ENCODE peak calls at places on chromosomes 16 and 17, in seven cellular contexts. One of them, this sample, is unnamed.

GRCh38 chr16:89473136-89473712 is 17.1 kb downstream of the ANKRD11 start:
- DNase-seq in HCT116: no peak
- DNase-seq in HepG2: no peak
- DNase-seq in H1: no peak
- DNase-seq in K562: no peak
- DNase-seq in SK-N-SH: no peak
- DNase-seq in GM12878: no peak
- DNase-seq in this sample: no peak

GRCh38 chr17:61325382-61326073 is 74.1 kb upstream of the TBX2 start:
- DNase-seq in HCT116: no peak
- DNase-seq in HepG2: no peak
- DNase-seq in H1: no peak
- DNase-seq in K562: no peak
- DNase-seq in SK-N-SH: peak
- DNase-seq in GM12878: no peak
- DNase-seq in this sample: no peak

GRCh38 chr17:43314582-43314981 is 80.8 kb upstream of the RNU2-1 start:
- DNase-seq in K562: no peak
- DNase-seq in HepG2: no peak
- DNase-seq in H1: no peak
- DNase-seq in GM12878: no peak
- DNase-seq in SK-N-SH: no peak
- DNase-seq in HCT116: no peak
- DNase-seq in this sample: no peak

GRCh38 chr17:76385892-76386786 is 1.7 kb downstream of the SPHK1 start:
- DNase-seq in GM12878: no peak
- DNase-seq in H1: no peak
- DNase-seq in HCT116: peak
- DNase-seq in K562: peak
- DNase-seq in HepG2: peak
- DNase-seq in SK-N-SH: peak
- DNase-seq in this sample: peak

GRCh38 chr17:74430706-74431567 is 951 bp upstream of the GPRC5C start:
- DNase-seq in HCT116: peak
- DNase-seq in K562: peak
- DNase-seq in H1: no peak
- DNase-seq in GM12878: peak
- DNase-seq in SK-N-SH: peak
- DNase-seq in HepG2: peak
- DNase-seq in this sample: peak

GRCh38 chr17:77417575-77417974 is 276.8 kb downstream of the SEC14L1 start:
- DNase-seq in SK-N-SH: no peak
- DNase-seq in K562: no peak
- DNase-seq in HepG2: peak
- DNase-seq in GM12878: no peak
- DNase-seq in HCT116: no peak
- DNase-seq in H1: no peak
- DNase-seq in this sample: no peak

GRCh38 chr17:77607606-77608005 is 350.9 kb upstream of the TNRC6C start:
- DNase-seq in K562: no peak
- DNase-seq in HCT116: no peak
- DNase-seq in H1: no peak
- DNase-seq in SK-N-SH: peak
- DNase-seq in GM12878: no peak
- DNase-seq in HepG2: no peak
- DNase-seq in this sample: no peak

GRCh38 chr16:5073279-5073629 is 1.6 kb downstream of the ALG1 start:
- DNase-seq in HepG2: no peak
- DNase-seq in SK-N-SH: no peak
- DNase-seq in H1: no peak
- DNase-seq in HCT116: no peak
- DNase-seq in K562: no peak
- DNase-seq in GM12878: no peak
- DNase-seq in this sample: no peak

GRCh38 chr16:3670711-3671110 is 16.2 kb downstream of the DNASE1 start:
- DNase-seq in SK-N-SH: no peak
- DNase-seq in K562: no peak
- DNase-seq in HCT116: no peak
- DNase-seq in GM12878: no peak
- DNase-seq in H1: no peak
- DNase-seq in HepG2: no peak
- DNase-seq in this sample: no peak

GRCh38 chr17:50884354-50885311 is 18.5 kb upstream of the TOB1 start:
- DNase-seq in HCT116: no peak
- DNase-seq in HepG2: peak
- DNase-seq in GM12878: no peak
- DNase-seq in H1: no peak
- DNase-seq in SK-N-SH: no peak
- DNase-seq in K562: peak
- DNase-seq in this sample: no peak

GRCh38 chr17:81435636-81436293 is 40.5 kb downstream of the BAHCC1 start:
- DNase-seq in K562: no peak
- DNase-seq in HCT116: no peak
- DNase-seq in GM12878: no peak
- DNase-seq in H1: no peak
- DNase-seq in SK-N-SH: no peak
- DNase-seq in HepG2: no peak
- DNase-seq in this sample: no peak

GRCh38 chr17:73293031-73293430 is 18.8 kb downstream of the CDC42EP4 start:
- DNase-seq in HepG2: no peak
- DNase-seq in SK-N-SH: no peak
- DNase-seq in GM12878: no peak
- DNase-seq in HCT116: peak
- DNase-seq in H1: no peak
- DNase-seq in K562: no peak
- DNase-seq in this sample: no peak

GRCh38 chr17:58344047-58344790 is 7.8 kb downstream of the SUPT4H1 start:
- DNase-seq in SK-N-SH: no peak
- DNase-seq in H1: no peak
- DNase-seq in K562: no peak
- DNase-seq in HCT116: no peak
- DNase-seq in GM12878: peak
- DNase-seq in HepG2: no peak
- DNase-seq in this sample: no peak

GRCh38 chr17:42421479-42422332 is 1.4 kb downstream of the CAVIN1 start:
- DNase-seq in HepG2: no peak
- DNase-seq in H1: no peak
- DNase-seq in K562: peak
- DNase-seq in GM12878: no peak
- DNase-seq in HCT116: no peak
- DNase-seq in SK-N-SH: peak
- DNase-seq in this sample: no peak

GRCh38 chr16:90015586-90016338 is 3.5 kb downstream of the DBNDD1 start:
- DNase-seq in HepG2: no peak
- DNase-seq in K562: no peak
- DNase-seq in H1: no peak
- DNase-seq in HCT116: no peak
- DNase-seq in SK-N-SH: no peak
- DNase-seq in GM12878: no peak
- DNase-seq in this sample: no peak

GRCh38 chr16:740459-740763 is 386 bp downstream of the CIAO3 start:
- DNase-seq in GM12878: no peak
- DNase-seq in HCT116: no peak
- DNase-seq in HepG2: no peak
- DNase-seq in SK-N-SH: peak
- DNase-seq in H1: no peak
- DNase-seq in K562: peak
- DNase-seq in this sample: no peak

GRCh38 chr17:17877548-17878358 is 41.0 kb upstream of the SREBF1 start:
- DNase-seq in GM12878: no peak
- DNase-seq in HepG2: no peak
- DNase-seq in K562: no peak
- DNase-seq in H1: no peak
- DNase-seq in HCT116: no peak
- DNase-seq in SK-N-SH: peak
- DNase-seq in this sample: no peak

GRCh38 chr16:3029499-3030127 is 5.8 kb downstream of the THOC6 start:
- DNase-seq in HepG2: no peak
- DNase-seq in K562: peak
- DNase-seq in SK-N-SH: peak
- DNase-seq in HCT116: no peak
- DNase-seq in GM12878: no peak
- DNase-seq in H1: no peak
- DNase-seq in this sample: no peak

GRCh38 chr17:64081802-64082799 is 47.8 kb downstream of the ERN1 start:
- DNase-seq in HepG2: peak
- DNase-seq in GM12878: peak
- DNase-seq in H1: no peak
- DNase-seq in K562: peak
- DNase-seq in HCT116: peak
- DNase-seq in SK-N-SH: peak
- DNase-seq in this sample: no peak

DNA sequence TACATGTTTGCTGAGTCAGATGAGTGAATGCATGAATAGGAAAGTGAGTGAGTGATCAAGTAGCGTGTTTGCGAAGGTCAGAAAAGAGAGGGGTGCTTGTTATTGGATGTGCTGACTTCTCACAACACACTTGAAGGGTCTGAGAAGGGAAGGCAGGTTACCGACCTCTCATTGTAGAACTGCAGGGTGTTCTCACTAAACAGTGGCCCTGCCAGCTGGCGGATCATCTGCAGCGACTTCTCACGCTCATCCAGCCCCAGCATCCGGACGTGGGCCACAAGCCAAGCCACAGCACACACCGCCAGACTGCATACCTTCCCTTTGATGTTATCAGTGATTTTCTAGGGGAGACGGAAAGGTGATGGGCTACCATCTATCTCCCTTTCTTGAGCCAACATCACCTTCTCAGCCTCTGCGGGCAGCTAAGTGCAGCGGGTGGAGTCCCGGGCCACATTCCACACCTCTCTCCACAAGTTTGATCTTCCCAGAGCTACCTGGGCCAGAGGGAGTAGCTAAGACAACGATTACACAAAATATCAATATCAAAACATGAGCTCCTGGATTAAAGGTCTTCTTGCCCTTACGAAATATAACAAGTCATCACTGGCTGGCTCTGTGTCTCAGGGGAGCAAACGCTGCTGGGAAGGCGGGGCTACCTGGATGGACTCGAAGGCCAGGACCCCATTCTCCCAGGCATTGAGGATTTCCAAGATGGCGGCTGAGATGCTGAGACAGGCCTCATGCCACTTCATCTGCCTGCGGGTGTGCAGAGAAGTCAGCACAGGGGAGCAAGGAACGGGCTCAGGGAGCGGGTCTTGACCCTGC is 11.0 kb downstream of the CSF3 start:
- DNase-seq in HepG2: no peak
- DNase-seq in HCT116: no peak
- DNase-seq in H1: no peak
- DNase-seq in SK-N-SH: no peak
- DNase-seq in GM12878: no peak
- DNase-seq in K562: no peak
- DNase-seq in this sample: peak
- TF ChIP-seq JUND in HepG2: no peak
- TF ChIP-seq JUND in HCT116: no peak
- TF ChIP-seq JUND in H1: no peak
- TF ChIP-seq JUND in SK-N-SH: no peak
- TF ChIP-seq JUND in GM12878: no peak
- TF ChIP-seq JUND in K562: no peak
- TF ChIP-seq JUND in this sample: no peak

GRCh38 chr17:69677130-69677529 is 262.6 kb downstream of the MAP2K6 start:
- DNase-seq in K562: no peak
- DNase-seq in HCT116: no peak
- DNase-seq in SK-N-SH: no peak
- DNase-seq in GM12878: no peak
- DNase-seq in H1: no peak
- DNase-seq in HepG2: no peak
- DNase-seq in this sample: no peak
- TF ChIP-seq JUND in K562: no peak
- TF ChIP-seq JUND in HCT116: no peak
- TF ChIP-seq JUND in SK-N-SH: no peak
- TF ChIP-seq JUND in GM12878: no peak
- TF ChIP-seq JUND in H1: no peak
- TF ChIP-seq JUND in HepG2: no peak
- TF ChIP-seq JUND in this sample: no peak

GRCh38 chr17:49038138-49038537 is 41.0 kb downstream of the IGF2BP1 start:
- DNase-seq in HepG2: no peak
- DNase-seq in GM12878: no peak
- DNase-seq in H1: no peak
- DNase-seq in K562: no peak
- DNase-seq in SK-N-SH: no peak
- DNase-seq in HCT116: no peak
- DNase-seq in this sample: no peak

GRCh38 chr17:49038544-49038943 is 41.4 kb downstream of the IGF2BP1 start:
- DNase-seq in HCT116: no peak
- DNase-seq in H1: no peak
- DNase-seq in GM12878: no peak
- DNase-seq in HepG2: no peak
- DNase-seq in K562: no peak
- DNase-seq in SK-N-SH: no peak
- DNase-seq in this sample: no peak

GRCh38 chr17:49036270-49036626 is 39.1 kb downstream of the IGF2BP1 start:
- DNase-seq in HCT116: no peak
- DNase-seq in GM12878: no peak
- DNase-seq in SK-N-SH: no peak
- DNase-seq in K562: no peak
- DNase-seq in H1: no peak
- DNase-seq in HepG2: no peak
- DNase-seq in this sample: no peak

GRCh38 chr17:49031965-49032928 is 35.1 kb downstream of the IGF2BP1 start:
- DNase-seq in HCT116: peak
- DNase-seq in GM12878: peak
- DNase-seq in HepG2: peak
- DNase-seq in SK-N-SH: peak
- DNase-seq in H1: no peak
- DNase-seq in K562: peak
- DNase-seq in this sample: peak

GRCh38 chr17:49035470-49036269 is 38.5 kb downstream of the IGF2BP1 start:
- DNase-seq in SK-N-SH: peak
- DNase-seq in GM12878: no peak
- DNase-seq in H1: no peak
- DNase-seq in HepG2: no peak
- DNase-seq in HCT116: peak
- DNase-seq in K562: peak
- DNase-seq in this sample: peak
- TF ChIP-seq JUND in SK-N-SH: no peak
- TF ChIP-seq JUND in GM12878: no peak
- TF ChIP-seq JUND in H1: no peak
- TF ChIP-seq JUND in HepG2: no peak
- TF ChIP-seq JUND in HCT116: no peak
- TF ChIP-seq JUND in K562: no peak
- TF ChIP-seq JUND in this sample: no peak

GRCh38 chr16:75099738-75100615 is 16.6 kb downstream of the LDHD start:
- DNase-seq in HepG2: no peak
- DNase-seq in GM12878: no peak
- DNase-seq in K562: no peak
- DNase-seq in SK-N-SH: peak
- DNase-seq in HCT116: no peak
- DNase-seq in H1: no peak
- DNase-seq in this sample: no peak
- TF ChIP-seq JUND in HepG2: no peak
- TF ChIP-seq JUND in GM12878: no peak
- TF ChIP-seq JUND in K562: no peak
- TF ChIP-seq JUND in SK-N-SH: no peak
- TF ChIP-seq JUND in HCT116: no peak
- TF ChIP-seq JUND in H1: no peak
- TF ChIP-seq JUND in this sample: no peak

GRCh38 chr17:3401786-3402185 is 3.6 kb upstream of the OR1E1 start:
- DNase-seq in HCT116: no peak
- DNase-seq in GM12878: no peak
- DNase-seq in H1: no peak
- DNase-seq in SK-N-SH: no peak
- DNase-seq in HepG2: no peak
- DNase-seq in K562: no peak
- DNase-seq in this sample: no peak

GRCh38 chr17:3398310-3398709 is at the start of gene OR1E1:
- DNase-seq in K562: no peak
- DNase-seq in GM12878: no peak
- DNase-seq in SK-N-SH: no peak
- DNase-seq in HepG2: no peak
- DNase-seq in HCT116: no peak
- DNase-seq in H1: no peak
- DNase-seq in this sample: no peak

GRCh38 chr17:3400008-3400407 is 1.8 kb upstream of the OR1E1 start:
- DNase-seq in HCT116: no peak
- DNase-seq in SK-N-SH: no peak
- DNase-seq in H1: no peak
- DNase-seq in GM12878: no peak
- DNase-seq in K562: no peak
- DNase-seq in HepG2: no peak
- DNase-seq in this sample: no peak
- TF ChIP-seq JUND in HCT116: no peak
- TF ChIP-seq JUND in SK-N-SH: no peak
- TF ChIP-seq JUND in H1: no peak
- TF ChIP-seq JUND in GM12878: no peak
- TF ChIP-seq JUND in K562: no peak
- TF ChIP-seq JUND in HepG2: no peak
- TF ChIP-seq JUND in this sample: no peak